ENCODE peak calls at places on chromosomes 7 and 10, in seven cellular contexts. V is transverse colon, I is stomach, N is NB4, T is sigmoid colon, J is spleen, Q is Peyer's patch. D is an unnamed sample.

GRCh38 chr10:112361951-112362770 is 11.8 kb upstream of the ACSL5 start:
- DNase-seq in V (peak; percentile 70), I (peak; percentile 44), N (no peak), T (no peak), J (no peak), Q (peak; percentile 68), D (peak; percentile 65)

GRCh38 chr7:1287629-1288225 is 55.1 kb downstream of the UNCX start:
- DNase-seq in V (no peak), I (no peak), N (no peak), T (no peak), J (peak; percentile 64), Q (no peak), D (no peak)

GRCh38 chr7:77877800-77878199 is 79.2 kb downstream of the PHTF2 start:
- DNase-seq in V (no peak), I (no peak), N (no peak), T (no peak), J (no peak), Q (no peak), D (no peak)

GRCh38 chr7:1226155-1226901 is 6.3 kb upstream of the UNCX start:
- DNase-seq in V (no peak), I (no peak), N (no peak), T (no peak), J (no peak), Q (no peak), D (no peak)

GRCh38 chr10:65358565-65358964 is 1567.3 kb upstream of the LRRTM3 start:
- DNase-seq in V (no peak), I (no peak), N (peak; percentile 7), T (no peak), J (no peak), Q (no peak), D (no peak)

GRCh38 chr7:40232242-40232929 is 97.6 kb downstream of the SUGCT start:
- DNase-seq in V (peak; percentile 14), I (no peak), N (peak; percentile 70), T (no peak), J (no peak), Q (no peak), D (peak; percentile 31)

GRCh38 chr7:73741600-73741999 is 3.0 kb upstream of the ABHD11 start:
- DNase-seq in V (no peak), I (no peak), N (no peak), T (no peak), J (no peak), Q (no peak), D (no peak)

GRCh38 chr7:153524070-153524601 is 528.1 kb upstream of the DPP6 start:
- DNase-seq in V (peak; percentile 38), I (no peak), N (no peak), T (peak; percentile 96), J (no peak), Q (no peak), D (no peak)

GRCh38 chr7:111736475-111736874 is 174.2 kb upstream of the IMMP2L start:
- DNase-seq in V (no peak), I (no peak), N (no peak), T (no peak), J (no peak), Q (no peak), D (no peak)

DNA sequence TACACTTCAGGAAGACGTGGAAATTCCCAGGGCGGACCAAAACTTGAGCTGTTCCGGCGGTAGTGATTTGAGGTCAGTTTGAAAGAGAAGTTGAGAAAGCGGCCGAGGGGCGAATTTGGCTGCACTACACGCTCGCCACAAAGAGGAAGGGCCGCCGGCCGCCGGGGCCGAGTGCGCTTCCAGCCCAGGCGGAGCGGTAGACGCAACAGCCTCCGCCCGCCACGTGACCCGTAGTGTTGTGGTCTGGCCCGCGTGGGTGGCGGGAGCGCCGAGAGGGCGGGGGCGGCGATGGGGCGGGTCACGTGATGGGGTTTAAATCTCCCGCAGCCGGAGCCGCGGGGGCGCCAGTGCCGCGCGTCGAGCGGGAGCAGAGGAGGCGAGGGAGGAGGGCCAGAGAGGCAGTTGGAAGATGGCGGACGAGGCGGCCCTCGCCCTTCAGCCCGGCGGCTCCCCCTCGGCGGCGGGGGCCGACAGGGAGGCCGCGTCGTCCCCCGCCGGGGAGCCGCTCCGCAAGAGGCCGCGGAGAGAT is at the start of gene SIRT1:
- DNase-seq in V (peak; percentile 98), I (peak; percentile 97), N (peak; percentile 99), T (peak; percentile 99), J (peak; percentile 99), Q (peak; percentile 98), D (peak; percentile 94)
- TF ChIP-seq POLR2A in V (peak; percentile 93), I (no peak), N (peak; percentile 97), T (peak; percentile 69), J (peak; percentile 90), Q (peak; percentile 95), D (peak; percentile 98)

GRCh38 chr7:96319444-96319843 is 2.5 kb downstream of the SLC25A13 start:
- DNase-seq in V (no peak), I (no peak), N (no peak), T (no peak), J (no peak), Q (no peak), D (no peak)

GRCh38 chr7:96320437-96320836 is 1.5 kb downstream of the SLC25A13 start:
- DNase-seq in V (no peak), I (no peak), N (peak; percentile 12), T (no peak), J (no peak), Q (no peak), D (no peak)

GRCh38 chr7:96322373-96322695 is 436 bp upstream of the SLC25A13 start:
- DNase-seq in V (no peak), I (no peak), N (no peak), T (no peak), J (no peak), Q (no peak), D (no peak)

GRCh38 chr7:96321670-96322372 is at the start of gene SLC25A13:
- DNase-seq in V (peak; percentile 93), I (peak; percentile 94), N (peak; percentile 94), T (peak; percentile 94), J (peak; percentile 97), Q (peak; percentile 96), D (peak; percentile 94)

DNA sequence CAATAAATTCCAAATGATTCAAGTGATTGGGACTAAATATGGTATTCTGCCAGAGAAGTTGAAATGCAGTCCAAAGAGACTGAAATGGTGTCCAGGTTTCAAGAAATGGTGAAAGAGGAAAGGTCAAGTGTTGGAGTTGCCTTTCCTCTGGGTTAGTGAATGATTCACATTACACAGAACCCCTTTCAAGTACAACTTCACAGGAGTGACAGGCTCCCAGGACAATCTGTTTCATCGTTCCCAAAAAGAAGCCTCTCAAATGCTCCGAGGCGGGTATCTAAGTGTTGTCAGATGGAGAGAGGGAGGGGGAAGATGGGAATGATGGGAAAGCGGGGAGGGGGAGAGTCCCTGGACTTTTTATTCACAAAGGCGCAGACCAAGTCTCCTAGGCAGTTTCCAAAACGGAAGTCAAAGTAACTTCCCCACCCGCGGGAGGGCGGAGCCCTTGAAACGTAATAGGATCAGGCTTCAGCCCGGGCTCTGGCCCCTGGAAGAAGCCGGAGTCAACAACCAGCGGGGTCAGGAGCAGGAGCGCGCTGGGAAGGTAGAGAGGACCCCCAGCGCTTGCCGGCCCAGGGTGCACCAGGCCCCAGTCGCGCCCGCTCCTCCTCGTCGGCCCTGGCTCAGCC is 743 bp downstream of the SLC25A13 start:
- DNase-seq in V (peak; percentile 90), I (peak; percentile 88), N (peak; percentile 91), T (peak; percentile 93), J (peak; percentile 95), Q (peak; percentile 90), D (peak; percentile 63)
- TF ChIP-seq POLR2A in V (peak; percentile 68), I (no peak), N (peak; percentile 63), T (no peak), J (peak; percentile 21), Q (peak; percentile 29), D (peak; percentile 41)

DNA sequence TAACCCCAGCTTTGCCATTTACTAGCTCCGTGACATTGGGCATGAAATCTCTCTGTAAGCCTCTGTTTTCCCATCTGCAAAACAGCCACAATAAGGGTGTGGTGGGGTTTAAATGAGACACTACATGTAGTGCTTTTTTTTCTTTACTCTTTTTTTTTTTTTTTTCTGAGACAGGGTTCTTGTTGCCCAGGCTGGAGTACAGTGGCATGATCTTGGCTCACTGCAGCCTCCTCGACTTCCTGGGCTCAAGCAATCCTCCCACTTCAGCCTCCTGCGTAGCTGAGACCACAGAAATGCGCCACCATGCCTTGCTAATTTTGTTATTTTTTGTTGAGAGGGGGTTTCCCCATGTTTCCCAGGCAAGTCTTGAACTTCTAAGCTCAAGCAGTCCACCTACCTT is 8.3 kb upstream of the DENND10 start:
- DNase-seq in V (no peak), I (peak; percentile 9), N (no peak), T (peak; percentile 3), J (no peak), Q (no peak), D (no peak)
- TF ChIP-seq POLR2A in V (no peak), I (no peak), N (no peak), T (no peak), J (no peak), Q (no peak), D (no peak)

DNA sequence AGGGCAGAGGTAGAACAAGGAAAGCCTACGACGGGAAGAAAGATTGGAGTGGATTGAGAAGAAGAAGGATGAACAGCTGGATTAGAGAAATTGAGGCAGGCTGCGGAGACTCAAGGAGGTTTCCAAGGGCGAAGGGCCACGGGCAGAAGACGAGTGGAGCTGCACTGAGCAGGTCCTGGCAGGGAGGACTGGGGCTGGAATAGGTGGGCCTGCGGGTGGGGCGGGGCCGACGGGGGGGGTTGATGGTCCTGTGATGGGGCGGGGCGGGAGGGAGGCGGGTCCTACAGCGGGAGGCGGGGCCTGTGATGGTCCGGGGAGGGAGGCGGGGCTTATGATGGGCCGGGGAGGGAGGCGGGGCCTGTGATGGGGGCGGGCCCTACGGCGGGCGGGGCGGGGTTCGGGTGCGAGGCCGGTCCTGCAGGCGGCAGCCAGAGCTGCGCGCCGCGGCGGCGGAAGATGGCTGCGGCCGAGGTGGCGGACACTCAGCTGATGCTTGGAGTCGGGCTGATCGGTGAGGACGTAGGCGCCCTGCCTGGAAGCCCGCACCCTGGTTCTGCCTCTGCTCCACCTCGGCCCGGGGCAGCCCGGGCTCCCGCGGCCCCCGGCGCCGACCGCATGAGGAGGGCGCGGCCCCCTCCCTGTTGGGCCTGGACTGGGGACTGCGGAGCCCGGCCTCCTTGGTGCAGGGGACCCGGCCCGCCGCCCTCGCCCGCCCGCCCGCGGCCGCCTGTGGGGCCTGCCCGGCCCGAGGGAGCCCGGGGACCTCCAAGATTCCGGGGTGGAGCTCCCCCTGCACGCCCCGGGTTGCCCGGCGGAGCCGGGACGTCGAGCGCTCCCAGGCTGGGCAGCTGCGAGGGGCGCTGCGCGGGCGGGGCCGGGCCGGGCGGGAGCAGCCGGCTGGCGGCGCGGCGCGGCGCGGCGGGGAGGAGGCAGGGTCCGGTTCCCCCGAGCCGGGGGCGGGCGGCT is at the start of gene DENND10:
- DNase-seq in V (peak; percentile 87), I (peak; percentile 85), N (peak; percentile 88), T (peak; percentile 94), J (peak; percentile 96), Q (peak; percentile 91), D (peak; percentile 91)
- TF ChIP-seq POLR2A in V (peak; percentile 88), I (no peak), N (peak; percentile 95), T (peak; percentile 81), J (peak; percentile 63), Q (peak; percentile 82), D (peak; percentile 99)